ENCODE peak calls at places on chromosomes 1 and 21, in four cellular contexts. R, H, S and X are unnamed samples.
A peak's percentile ranks its signal among the peaks of the same experiment; 100 is the strongest.

GRCh38 chr1:165737196-165737595 is 31.5 kb downstream of the TMCO1 start:
- DNase-seq in S (no peak), H (no peak), R (no peak), X (no peak)

GRCh38 chr1:57061369-57061768 is 95.6 kb upstream of the C8B start:
- DNase-seq in H (no peak), S (no peak), R (peak; percentile 1), X (no peak)

GRCh38 chr21:35333831-35334593 is 284.9 kb upstream of the RUNX1 start:
- DNase-seq in S (no peak), H (peak; percentile 35), R (peak; percentile 72), X (no peak)

GRCh38 chr1:55727010-55727409 is 511.8 kb upstream of the USP24 start:
- DNase-seq in S (no peak), H (no peak), R (no peak), X (no peak)

GRCh38 chr1:164838786-164839185 is 279.8 kb downstream of the PBX1 start:
- DNase-seq in S (no peak), R (no peak), H (no peak), X (no peak)

GRCh38 chr1:207988326-207989005 is 77.5 kb upstream of the CD34 start:
- DNase-seq in H (no peak), R (peak; percentile 7), S (no peak), X (no peak)

GRCh38 chr1:93013311-93014091 is 52.2 kb upstream of the DIPK1A start:
- DNase-seq in R (no peak), H (no peak), S (no peak), X (no peak)

GRCh38 chr1:168112673-168113305 is 23.9 kb downstream of the GPR161 start:
- DNase-seq in S (peak; percentile 27), H (no peak), R (peak; percentile 7), X (no peak)

GRCh38 chr1:181386951-181387350 is 96.4 kb upstream of the CACNA1E start:
- DNase-seq in S (no peak), R (no peak), H (no peak), X (no peak)

GRCh38 chr1:27570383-27570755 is 33.6 kb downstream of the AHDC1 start:
- DNase-seq in S (no peak), H (no peak), R (no peak), X (no peak)

GRCh38 chr1:87794788-87795614 is 466.3 kb downstream of the LMO4 start:
- DNase-seq in S (no peak), R (no peak), H (no peak), X (no peak)

GRCh38 chr1:53646732-53647131 is 92.2 kb downstream of the GLIS1 start:
- DNase-seq in H (no peak), R (no peak), S (no peak), X (no peak)

DNA sequence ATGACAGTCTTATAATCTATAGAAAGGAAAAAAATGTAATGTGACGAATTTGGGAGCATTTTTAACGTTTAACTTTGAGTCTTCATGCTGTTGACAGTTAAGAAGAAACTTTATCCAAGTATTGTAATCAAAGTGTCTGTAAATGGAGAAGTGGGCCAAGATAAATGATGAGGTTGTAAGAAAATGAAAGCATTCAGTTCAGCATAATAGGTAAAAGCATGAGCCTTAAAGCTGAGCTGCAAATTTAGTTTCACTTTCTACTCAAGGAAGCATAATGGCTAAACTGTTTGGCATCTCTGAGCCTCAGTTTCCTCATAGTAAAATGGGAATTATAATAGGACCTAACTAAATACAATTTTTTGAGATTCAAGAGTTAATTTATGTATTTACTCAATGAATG is 1554.8 kb downstream of the KCNT2 start:
- DNase-seq in R (no peak), H (no peak), S (no peak), X (no peak)
- TF ChIP-seq SPI1 in R (no peak), H (no peak), S (no peak), X (no peak)

DNA sequence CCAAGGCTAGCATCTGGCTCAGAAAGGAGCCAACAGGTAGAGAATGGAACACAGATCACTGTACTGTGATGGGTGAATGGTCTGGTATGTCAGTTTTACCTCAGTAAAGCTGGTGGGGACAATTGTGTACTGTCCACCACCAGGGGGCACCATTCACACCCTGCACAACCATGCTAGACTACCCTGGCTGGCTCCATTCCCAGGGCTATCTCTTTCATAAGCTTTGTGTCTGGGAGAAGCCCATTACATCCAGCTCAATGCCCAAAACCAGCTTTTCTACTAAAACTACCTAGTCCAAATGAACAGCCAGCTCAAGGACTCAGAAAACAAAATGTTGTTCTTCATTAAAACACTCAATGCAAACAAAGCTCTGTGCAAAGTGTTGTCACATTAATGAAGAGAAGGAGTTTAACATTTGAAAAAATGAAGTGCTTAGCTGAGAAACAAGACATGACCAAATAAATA is 62.0 kb upstream of the RASAL2 start:
- DNase-seq in H (peak; percentile 86), R (peak; percentile 70), S (no peak), X (peak; percentile 62)
- TF ChIP-seq SPI1 in H (no peak), R (no peak), S (no peak), X (no peak)

DNA sequence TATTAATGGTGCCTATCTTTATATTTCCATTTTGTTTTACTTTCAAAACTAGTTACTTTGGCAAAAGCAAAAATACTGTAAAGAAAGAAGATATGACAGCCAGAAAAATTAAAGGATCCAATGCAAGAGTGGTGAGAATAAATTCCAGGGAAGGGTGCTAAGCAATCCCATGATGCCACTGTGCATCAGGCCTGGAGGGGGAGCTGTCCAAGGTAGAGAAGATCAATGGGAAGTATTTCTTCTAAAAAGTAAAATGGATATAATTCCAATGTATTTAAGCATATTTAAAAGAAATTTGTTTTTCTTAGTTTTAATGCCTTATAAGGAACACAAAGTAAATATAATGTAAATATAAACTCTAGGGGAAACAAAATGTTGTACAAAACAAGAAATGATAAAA is 1382.2 kb upstream of the B3GALT2 start:
- DNase-seq in R (no peak), S (no peak), H (no peak), X (no peak)
- TF ChIP-seq SPI1 in R (no peak), S (no peak), H (no peak), X (no peak)

GRCh38 chr1:238681451-238681850 is 704.9 kb upstream of the CHRM3 start:
- DNase-seq in S (no peak), R (no peak), H (no peak), X (no peak)
- TF ChIP-seq SPI1 in S (no peak), R (no peak), H (no peak), X (no peak)

GRCh38 chr1:20383631-20384030 is 93.0 kb downstream of the VWA5B1 start:
- DNase-seq in R (no peak), S (no peak), H (no peak), X (no peak)

GRCh38 chr1:20386682-20387081 is 96.0 kb downstream of the VWA5B1 start:
- DNase-seq in R (no peak), S (no peak), H (no peak), X (no peak)

GRCh38 chr1:20389551-20389950 is 96.5 kb downstream of the CAMK2N1 start:
- DNase-seq in S (no peak), R (no peak), H (no peak), X (no peak)

GRCh38 chr1:20381961-20382360 is 91.3 kb downstream of the VWA5B1 start:
- DNase-seq in S (no peak), R (no peak), H (no peak), X (no peak)

DNA sequence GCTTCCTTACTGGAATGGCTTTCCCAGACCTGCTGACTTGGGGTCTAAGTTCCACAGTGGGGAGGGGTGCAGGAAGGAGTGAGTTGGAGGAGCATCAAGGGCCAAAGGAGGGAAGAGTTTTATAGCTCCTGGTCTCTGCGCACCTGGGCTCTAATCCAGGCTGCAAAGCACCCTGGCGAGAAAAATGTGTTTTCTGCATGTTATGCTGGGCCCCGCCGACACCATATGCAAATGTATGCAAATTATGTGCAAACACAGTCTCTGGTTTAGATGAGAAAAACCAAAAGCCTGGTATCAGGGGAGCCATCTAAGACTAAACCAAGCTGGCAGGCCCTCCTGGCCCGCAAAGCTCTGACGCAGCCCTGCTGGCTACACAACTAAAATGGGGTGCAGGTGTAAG is 95.0 kb downstream of the VWA5B1 start:
- DNase-seq in S (no peak), H (no peak), R (no peak), X (no peak)
- TF ChIP-seq SPI1 in S (no peak), H (no peak), R (no peak), X (no peak)

DNA sequence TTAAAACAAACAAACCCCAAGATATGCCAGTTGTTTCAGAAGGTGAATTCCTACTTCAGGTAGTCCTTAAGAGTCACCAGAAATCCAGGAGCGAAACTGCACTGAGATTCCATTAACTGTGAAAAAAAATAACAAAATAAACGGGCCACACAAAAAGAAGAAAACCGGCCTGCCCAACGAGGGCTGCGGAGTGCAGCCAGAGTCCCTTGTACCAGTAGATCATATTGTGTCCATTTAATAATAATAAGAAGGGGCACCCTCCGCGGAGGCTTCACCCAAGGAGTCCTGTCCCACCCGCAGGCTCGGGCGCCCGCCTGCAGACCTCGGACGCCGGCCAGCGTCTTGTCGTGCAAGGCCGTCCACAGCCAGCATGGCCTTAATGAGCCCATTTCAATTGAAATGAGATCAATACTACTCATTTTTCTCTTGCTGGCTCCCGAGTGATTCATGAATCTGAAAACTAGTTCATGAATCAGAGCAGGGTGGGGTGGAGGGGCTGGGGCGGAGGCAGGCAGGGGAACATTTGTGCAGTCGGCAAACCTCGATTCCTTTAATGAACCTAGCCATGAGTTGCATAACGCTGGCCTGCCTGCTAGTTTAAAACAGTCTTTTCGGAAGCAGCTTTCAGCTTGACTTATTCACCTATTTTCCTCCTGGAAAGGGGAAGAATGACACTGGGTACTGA is 113.1 kb upstream of the IRF2BP2 start:
- DNase-seq in S (no peak), R (peak; percentile 88), H (peak; percentile 53), X (no peak)
- TF ChIP-seq SPI1 in S (no peak), R (no peak), H (no peak), X (no peak)

DNA sequence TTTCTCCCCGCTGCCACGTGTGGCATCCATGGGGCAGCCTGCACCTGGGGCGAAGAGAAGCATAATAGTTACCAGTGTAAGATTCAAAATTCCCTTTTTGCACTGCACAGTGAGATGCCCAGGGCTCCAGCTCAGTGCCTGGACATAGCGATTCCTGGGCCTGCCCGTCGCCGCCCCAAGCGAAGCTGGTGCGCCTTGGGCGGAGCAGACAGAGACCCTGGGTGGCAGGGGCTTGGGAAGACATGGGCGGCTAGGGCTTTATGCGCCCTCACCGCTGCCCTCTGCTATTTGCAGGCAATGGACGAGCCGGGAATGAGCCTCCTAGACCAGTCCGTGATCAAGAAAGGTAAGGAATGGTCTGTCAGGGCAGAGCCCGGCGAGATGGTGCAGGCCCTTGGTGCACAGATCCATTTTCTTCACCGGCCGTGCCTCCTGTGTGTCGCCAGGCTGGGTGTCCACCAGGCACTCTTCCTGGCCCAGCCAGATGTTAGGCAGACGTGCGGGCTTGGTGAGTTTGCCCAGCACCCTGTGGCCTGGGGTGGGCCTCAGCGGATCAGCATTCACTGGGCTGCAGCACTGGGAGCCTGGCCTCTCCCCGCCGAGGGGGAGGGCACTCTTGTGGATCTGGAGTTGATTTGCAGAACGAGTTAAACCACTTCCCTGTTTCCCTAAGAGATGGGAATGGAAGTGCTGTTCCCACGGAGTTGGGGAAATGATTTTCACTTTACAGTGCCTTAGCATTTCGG is 1.7 kb downstream of the TFAP2E start:
- DNase-seq in H (no peak), S (no peak), R (no peak), X (no peak)
- TF ChIP-seq SPI1 in H (peak; percentile 54), S (no peak), R (peak; percentile 17), X (no peak)